ENCODE peak calls at places on chromosome 20, in six cellular contexts. One of them, this sample, is unnamed.

GRCh38 chr20:54292186-54292585 is 84.3 kb downstream of the PFDN4 start:
- DNase-seq in psoas muscle: no peak
- DNase-seq in kidney epithelial cell: no peak
- DNase-seq in cardiac fibroblast: peak; percentile 38
- DNase-seq in GM10248: no peak
- DNase-seq in cardiac muscle cell: peak; percentile 38
- DNase-seq in this sample: no peak

GRCh38 chr20:59177266-59178250 is 13.9 kb downstream of the ZNF831 start:
- DNase-seq in psoas muscle: no peak
- DNase-seq in kidney epithelial cell: no peak
- DNase-seq in cardiac fibroblast: no peak
- DNase-seq in GM10248: no peak
- DNase-seq in cardiac muscle cell: no peak
- DNase-seq in this sample: no peak

GRCh38 chr20:6704132-6704861 is 63.2 kb upstream of the BMP2 start:
- DNase-seq in psoas muscle: no peak
- DNase-seq in kidney epithelial cell: peak; percentile 88
- DNase-seq in cardiac fibroblast: peak; percentile 81
- DNase-seq in GM10248: no peak
- DNase-seq in cardiac muscle cell: peak; percentile 38
- DNase-seq in this sample: no peak

GRCh38 chr20:57003012-57003411 is 263.4 kb downstream of the BMP7 start:
- DNase-seq in psoas muscle: no peak
- DNase-seq in kidney epithelial cell: no peak
- DNase-seq in cardiac fibroblast: no peak
- DNase-seq in GM10248: no peak
- DNase-seq in cardiac muscle cell: no peak
- DNase-seq in this sample: no peak

GRCh38 chr20:15317546-15318242 is 980.3 kb upstream of the FLRT3 start:
- DNase-seq in psoas muscle: no peak
- DNase-seq in kidney epithelial cell: no peak
- DNase-seq in cardiac fibroblast: no peak
- DNase-seq in GM10248: peak; percentile 14
- DNase-seq in cardiac muscle cell: no peak
- DNase-seq in this sample: no peak

GRCh38 chr20:48722002-48722731 is 105.6 kb downstream of the PREX1 start:
- DNase-seq in psoas muscle: no peak
- DNase-seq in kidney epithelial cell: peak; percentile 28
- DNase-seq in cardiac fibroblast: peak; percentile 84
- DNase-seq in GM10248: no peak
- DNase-seq in cardiac muscle cell: peak; percentile 92
- DNase-seq in this sample: no peak

GRCh38 chr20:23125625-23126191 is 39.6 kb upstream of the CD93 start:
- DNase-seq in psoas muscle: peak; percentile 60
- DNase-seq in kidney epithelial cell: no peak
- DNase-seq in cardiac fibroblast: peak; percentile 95
- DNase-seq in GM10248: peak; percentile 40
- DNase-seq in cardiac muscle cell: peak; percentile 88
- DNase-seq in this sample: no peak

GRCh38 chr20:33791021-33791420 is 20.1 kb upstream of the CHMP4B start:
- DNase-seq in psoas muscle: no peak
- DNase-seq in kidney epithelial cell: no peak
- DNase-seq in cardiac fibroblast: no peak
- DNase-seq in GM10248: no peak
- DNase-seq in cardiac muscle cell: no peak
- DNase-seq in this sample: no peak

GRCh38 chr20:53708129-53708968 is 114.7 kb upstream of the ZNF217 start:
- DNase-seq in psoas muscle: no peak
- DNase-seq in kidney epithelial cell: peak; percentile 88
- DNase-seq in cardiac fibroblast: peak; percentile 27
- DNase-seq in GM10248: peak; percentile 52
- DNase-seq in cardiac muscle cell: no peak
- DNase-seq in this sample: peak; percentile 57

GRCh38 chr20:21571841-21572690 is 58.2 kb upstream of the NKX2-2 start:
- DNase-seq in psoas muscle: no peak
- DNase-seq in kidney epithelial cell: no peak
- DNase-seq in cardiac fibroblast: peak; percentile 16
- DNase-seq in GM10248: peak; percentile 34
- DNase-seq in cardiac muscle cell: peak; percentile 6
- DNase-seq in this sample: no peak

GRCh38 chr20:35699127-35699913 is at the start of the genes NFS1 and ROMO1:
- DNase-seq in psoas muscle: peak; percentile 89
- DNase-seq in kidney epithelial cell: peak; percentile 23
- DNase-seq in cardiac fibroblast: peak; percentile 78
- DNase-seq in GM10248: peak; percentile 94
- DNase-seq in cardiac muscle cell: peak; percentile 85
- DNase-seq in this sample: peak; percentile 35

GRCh38 chr20:584375-585301 is 25.5 kb downstream of the TCF15 start:
- DNase-seq in psoas muscle: no peak
- DNase-seq in kidney epithelial cell: no peak
- DNase-seq in cardiac fibroblast: no peak
- DNase-seq in GM10248: no peak
- DNase-seq in cardiac muscle cell: no peak
- DNase-seq in this sample: no peak

GRCh38 chr20:35315199-35316020 is 23.2 kb upstream of the FAM83C start:
- DNase-seq in psoas muscle: no peak
- DNase-seq in kidney epithelial cell: no peak
- DNase-seq in cardiac fibroblast: peak; percentile 51
- DNase-seq in GM10248: no peak
- DNase-seq in cardiac muscle cell: no peak
- DNase-seq in this sample: no peak

GRCh38 chr20:48002517-48002970 is 217.3 kb upstream of the SULF2 start:
- DNase-seq in psoas muscle: no peak
- DNase-seq in kidney epithelial cell: no peak
- DNase-seq in cardiac fibroblast: no peak
- DNase-seq in GM10248: peak; percentile 63
- DNase-seq in cardiac muscle cell: peak; percentile 88
- DNase-seq in this sample: no peak

GRCh38 chr20:14434379-14435136 is 97.1 kb upstream of the FLRT3 start:
- DNase-seq in psoas muscle: no peak
- DNase-seq in kidney epithelial cell: peak; percentile 16
- DNase-seq in cardiac fibroblast: peak; percentile 4
- DNase-seq in GM10248: no peak
- DNase-seq in cardiac muscle cell: no peak
- DNase-seq in this sample: no peak

GRCh38 chr20:49276895-49277785 is 717 bp downstream of the ZNFX1 start:
- DNase-seq in psoas muscle: peak; percentile 38
- DNase-seq in kidney epithelial cell: no peak
- DNase-seq in cardiac fibroblast: no peak
- DNase-seq in GM10248: peak; percentile 30
- DNase-seq in cardiac muscle cell: no peak
- DNase-seq in this sample: no peak

GRCh38 chr20:35968930-35969329 is 540 bp downstream of the CNBD2 start:
- DNase-seq in psoas muscle: no peak
- DNase-seq in kidney epithelial cell: no peak
- DNase-seq in cardiac fibroblast: no peak
- DNase-seq in GM10248: no peak
- DNase-seq in cardiac muscle cell: no peak
- DNase-seq in this sample: no peak

GRCh38 chr20:43767686-43768474 is 41.1 kb upstream of the GTSF1L start:
- DNase-seq in psoas muscle: no peak
- DNase-seq in kidney epithelial cell: no peak
- DNase-seq in cardiac fibroblast: peak; percentile 42
- DNase-seq in GM10248: no peak
- DNase-seq in cardiac muscle cell: peak; percentile 35
- DNase-seq in this sample: no peak

GRCh38 chr20:35171753-35172433 is at the start of gene PROCR:
- DNase-seq in psoas muscle: peak; percentile 88
- DNase-seq in kidney epithelial cell: peak; percentile 93
- DNase-seq in cardiac fibroblast: peak; percentile 91
- DNase-seq in GM10248: peak; percentile 50
- DNase-seq in cardiac muscle cell: peak; percentile 95
- DNase-seq in this sample: peak; percentile 64

GRCh38 chr20:58542411-58543095 is 27.4 kb upstream of the APCDD1L start:
- DNase-seq in psoas muscle: no peak
- DNase-seq in kidney epithelial cell: no peak
- DNase-seq in cardiac fibroblast: peak; percentile 61
- DNase-seq in GM10248: no peak
- DNase-seq in cardiac muscle cell: no peak
- DNase-seq in this sample: no peak

GRCh38 chr20:10090588-10091166 is 55.9 kb downstream of the ANKEF1 start:
- DNase-seq in psoas muscle: peak; percentile 12
- DNase-seq in kidney epithelial cell: no peak
- DNase-seq in cardiac fibroblast: peak; percentile 76
- DNase-seq in GM10248: peak; percentile 26
- DNase-seq in cardiac muscle cell: peak; percentile 75
- DNase-seq in this sample: no peak

GRCh38 chr20:34951652-34952051 is 4.0 kb downstream of the GSS start:
- DNase-seq in psoas muscle: no peak
- DNase-seq in kidney epithelial cell: no peak
- DNase-seq in cardiac fibroblast: no peak
- DNase-seq in GM10248: no peak
- DNase-seq in cardiac muscle cell: no peak
- DNase-seq in this sample: no peak

GRCh38 chr20:17155401-17155800 is 71.4 kb upstream of the PCSK2 start:
- DNase-seq in psoas muscle: no peak
- DNase-seq in kidney epithelial cell: no peak
- DNase-seq in cardiac fibroblast: no peak
- DNase-seq in GM10248: no peak
- DNase-seq in cardiac muscle cell: no peak
- DNase-seq in this sample: no peak

GRCh38 chr20:43040427-43040826 is 149.3 kb downstream of the PTPRT start:
- DNase-seq in psoas muscle: no peak
- DNase-seq in kidney epithelial cell: no peak
- DNase-seq in cardiac fibroblast: no peak
- DNase-seq in GM10248: no peak
- DNase-seq in cardiac muscle cell: no peak
- DNase-seq in this sample: no peak

GRCh38 chr20:49386848-49387605 is 95.4 kb downstream of the KCNB1 start:
- DNase-seq in psoas muscle: no peak
- DNase-seq in kidney epithelial cell: no peak
- DNase-seq in cardiac fibroblast: no peak
- DNase-seq in GM10248: no peak
- DNase-seq in cardiac muscle cell: no peak
- DNase-seq in this sample: no peak

GRCh38 chr20:51360451-51361230 is 181.9 kb downstream of the NFATC2 start:
- DNase-seq in psoas muscle: no peak
- DNase-seq in kidney epithelial cell: peak; percentile 97
- DNase-seq in cardiac fibroblast: peak; percentile 99
- DNase-seq in GM10248: no peak
- DNase-seq in cardiac muscle cell: peak; percentile 95
- DNase-seq in this sample: peak; percentile 86

GRCh38 chr20:60101201-60101893 is 143.1 kb downstream of the CDH26 start:
- DNase-seq in psoas muscle: no peak
- DNase-seq in kidney epithelial cell: no peak
- DNase-seq in cardiac fibroblast: no peak
- DNase-seq in GM10248: no peak
- DNase-seq in cardiac muscle cell: no peak
- DNase-seq in this sample: no peak

GRCh38 chr20:29873946-29874345 is 1383.5 kb upstream of the DEFB115 start:
- DNase-seq in psoas muscle: peak; percentile 32
- DNase-seq in kidney epithelial cell: no peak
- DNase-seq in cardiac fibroblast: peak; percentile 38
- DNase-seq in GM10248: peak; percentile 22
- DNase-seq in cardiac muscle cell: peak; percentile 65
- DNase-seq in this sample: peak; percentile 6

GRCh38 chr20:17524551-17524950 is 6.6 kb downstream of the BFSP1 start:
- DNase-seq in psoas muscle: no peak
- DNase-seq in kidney epithelial cell: no peak
- DNase-seq in cardiac fibroblast: no peak
- DNase-seq in GM10248: no peak
- DNase-seq in cardiac muscle cell: no peak
- DNase-seq in this sample: no peak

GRCh38 chr20:2382833-2383232 is 2.1 kb downstream of the TGM6 start:
- DNase-seq in psoas muscle: no peak
- DNase-seq in kidney epithelial cell: no peak
- DNase-seq in cardiac fibroblast: no peak
- DNase-seq in GM10248: no peak
- DNase-seq in cardiac muscle cell: no peak
- DNase-seq in this sample: no peak

GRCh38 chr20:32139947-32140346 is 30.4 kb downstream of the TM9SF4 start:
- DNase-seq in psoas muscle: no peak
- DNase-seq in kidney epithelial cell: no peak
- DNase-seq in cardiac fibroblast: no peak
- DNase-seq in GM10248: no peak
- DNase-seq in cardiac muscle cell: no peak
- DNase-seq in this sample: no peak

GRCh38 chr20:31652917-31653385 is 15.2 kb downstream of the COX4I2 start:
- DNase-seq in psoas muscle: no peak
- DNase-seq in kidney epithelial cell: no peak
- DNase-seq in cardiac fibroblast: peak; percentile 71
- DNase-seq in GM10248: no peak
- DNase-seq in cardiac muscle cell: peak; percentile 66
- DNase-seq in this sample: no peak

GRCh38 chr20:23446505-23446904 is 6.2 kb downstream of the CST11 start:
- DNase-seq in psoas muscle: peak; percentile 28
- DNase-seq in kidney epithelial cell: peak; percentile 10
- DNase-seq in cardiac fibroblast: peak; percentile 65
- DNase-seq in GM10248: peak; percentile 62
- DNase-seq in cardiac muscle cell: peak; percentile 64
- DNase-seq in this sample: no peak

GRCh38 chr20:2508631-2509467 is at the start of gene ZNF343:
- DNase-seq in psoas muscle: peak; percentile 79
- DNase-seq in kidney epithelial cell: peak; percentile 31
- DNase-seq in cardiac fibroblast: peak; percentile 84
- DNase-seq in GM10248: peak; percentile 92
- DNase-seq in cardiac muscle cell: peak; percentile 82
- DNase-seq in this sample: peak; percentile 48

GRCh38 chr20:39661833-39662232 is 699.7 kb downstream of the DHX35 start:
- DNase-seq in psoas muscle: no peak
- DNase-seq in kidney epithelial cell: no peak
- DNase-seq in cardiac fibroblast: peak; percentile 40
- DNase-seq in GM10248: no peak
- DNase-seq in cardiac muscle cell: peak; percentile 1
- DNase-seq in this sample: peak; percentile 6

GRCh38 chr20:48841861-48842529 is 14.2 kb upstream of the PREX1 start:
- DNase-seq in psoas muscle: no peak
- DNase-seq in kidney epithelial cell: peak; percentile 39
- DNase-seq in cardiac fibroblast: peak; percentile 84
- DNase-seq in GM10248: no peak
- DNase-seq in cardiac muscle cell: peak; percentile 83
- DNase-seq in this sample: peak; percentile 66

GRCh38 chr20:37986873-37987601 is 46.2 kb downstream of the TTI1 start:
- DNase-seq in psoas muscle: peak; percentile 80
- DNase-seq in kidney epithelial cell: no peak
- DNase-seq in cardiac fibroblast: no peak
- DNase-seq in GM10248: no peak
- DNase-seq in cardiac muscle cell: no peak
- DNase-seq in this sample: peak; percentile 84

GRCh38 chr20:60001027-60001567 is 42.9 kb downstream of the CDH26 start:
- DNase-seq in psoas muscle: no peak
- DNase-seq in kidney epithelial cell: no peak
- DNase-seq in cardiac fibroblast: peak; percentile 2
- DNase-seq in GM10248: no peak
- DNase-seq in cardiac muscle cell: no peak
- DNase-seq in this sample: no peak

GRCh38 chr20:62045118-62045517 is 20.6 kb downstream of the TAF4 start:
- DNase-seq in psoas muscle: no peak
- DNase-seq in kidney epithelial cell: no peak
- DNase-seq in cardiac fibroblast: no peak
- DNase-seq in GM10248: no peak
- DNase-seq in cardiac muscle cell: no peak
- DNase-seq in this sample: no peak

GRCh38 chr20:10185741-10186558 is 32.7 kb upstream of the SNAP25 start:
- DNase-seq in psoas muscle: no peak
- DNase-seq in kidney epithelial cell: no peak
- DNase-seq in cardiac fibroblast: peak; percentile 8
- DNase-seq in GM10248: no peak
- DNase-seq in cardiac muscle cell: peak; percentile 69
- DNase-seq in this sample: no peak